ENCODE peak calls at places on chromosomes 3 and 15, in seven cellular contexts. A is H9, Q is natural killer cell, S is thoracic aorta, Y is fibroblast of lung, U is progenitor cell of endocrine pancreas, N is heart right ventricle. E is an unnamed sample.

GRCh38 chr3:136266468-136266867 is 16.3 kb downstream of the PCCB start:
- DNase-seq in Q (no peak), U (no peak), N (no peak), A (no peak), Y (peak), S (no peak), E (no peak)

GRCh38 chr15:29045717-29046116 is 159.9 kb downstream of the APBA2 start:
- DNase-seq in S (no peak), N (no peak), Y (peak), A (no peak), Q (no peak), U (no peak), E (no peak)

GRCh38 chr3:11195201-11195600 is 40.9 kb downstream of the HRH1 start:
- DNase-seq in Y (peak), S (no peak), A (no peak), Q (no peak), U (no peak), N (no peak), E (no peak)

GRCh38 chr3:11541321-11542303 is 102.1 kb downstream of the VGLL4 start:
- DNase-seq in S (no peak), U (no peak), Q (no peak), A (no peak), N (no peak), Y (no peak), E (no peak)

GRCh38 chr3:132486086-132486485 is 68.8 kb downstream of the DNAJC13 start:
- DNase-seq in Q (no peak), N (no peak), U (no peak), Y (peak), A (no peak), S (no peak), E (no peak)

GRCh38 chr3:143786229-143787199 is 61.8 kb downstream of the SLC9A9 start:
- DNase-seq in U (no peak), Y (peak), A (no peak), Q (no peak), N (peak), S (no peak), E (no peak)

GRCh38 chr3:169117264-169117663 is 546.2 kb downstream of the MECOM start:
- DNase-seq in U (no peak), Y (no peak), A (no peak), Q (no peak), N (no peak), S (no peak), E (no peak)

GRCh38 chr3:151901282-151901945 is 28.0 kb downstream of the SUCNR1 start:
- DNase-seq in A (no peak), Y (no peak), S (no peak), Q (no peak), U (no peak), N (no peak), E (no peak)

GRCh38 chr3:178202199-178202598 is 334.0 kb upstream of the KCNMB2 start:
- DNase-seq in A (no peak), Y (no peak), U (no peak), Q (no peak), S (no peak), N (no peak), E (no peak)

DNA sequence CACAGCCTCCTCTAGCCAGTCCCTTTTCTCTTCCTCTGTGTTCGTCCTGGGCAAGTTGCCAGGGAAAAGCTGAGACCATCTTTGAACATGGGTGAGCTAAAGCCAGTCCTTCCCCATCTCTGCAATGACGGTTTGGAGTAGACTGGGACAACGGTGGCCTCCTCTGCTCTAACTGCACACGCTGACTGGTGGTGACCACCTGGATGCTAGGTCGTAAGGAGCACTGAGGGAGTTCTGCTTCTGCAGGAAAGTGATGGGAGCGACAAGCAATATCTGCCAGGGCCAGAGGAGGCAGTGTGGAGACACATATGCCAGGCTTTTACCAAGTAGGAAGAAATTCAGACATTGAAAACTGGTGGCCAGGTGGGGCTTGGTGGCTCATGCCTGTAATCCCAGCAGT is 111.7 kb downstream of the NUP210 start:
- DNase-seq in S (no peak), Q (no peak), A (peak), U (no peak), N (no peak), Y (peak), E (no peak)
- TF ChIP-seq CTCF in S (peak), Q (peak), A (peak), U (peak), N (peak), Y (peak), E (no peak)

GRCh38 chr3:128917291-128917690 is 37.9 kb downstream of the ACAD9 start:
- DNase-seq in A (no peak), U (no peak), Y (no peak), Q (no peak), S (no peak), N (no peak), E (no peak)
- TF ChIP-seq CTCF in A (no peak), U (no peak), Y (no peak), Q (no peak), S (no peak), N (peak), E (no peak)

GRCh38 chr3:126113733-126114132 is 29.8 kb upstream of the SLC41A3 start:
- DNase-seq in A (peak), Y (no peak), S (no peak), Q (no peak), N (no peak), U (no peak), E (peak)
- TF ChIP-seq CTCF in A (peak), Y (no peak), S (peak), Q (no peak), N (peak), U (peak), E (no peak)

DNA sequence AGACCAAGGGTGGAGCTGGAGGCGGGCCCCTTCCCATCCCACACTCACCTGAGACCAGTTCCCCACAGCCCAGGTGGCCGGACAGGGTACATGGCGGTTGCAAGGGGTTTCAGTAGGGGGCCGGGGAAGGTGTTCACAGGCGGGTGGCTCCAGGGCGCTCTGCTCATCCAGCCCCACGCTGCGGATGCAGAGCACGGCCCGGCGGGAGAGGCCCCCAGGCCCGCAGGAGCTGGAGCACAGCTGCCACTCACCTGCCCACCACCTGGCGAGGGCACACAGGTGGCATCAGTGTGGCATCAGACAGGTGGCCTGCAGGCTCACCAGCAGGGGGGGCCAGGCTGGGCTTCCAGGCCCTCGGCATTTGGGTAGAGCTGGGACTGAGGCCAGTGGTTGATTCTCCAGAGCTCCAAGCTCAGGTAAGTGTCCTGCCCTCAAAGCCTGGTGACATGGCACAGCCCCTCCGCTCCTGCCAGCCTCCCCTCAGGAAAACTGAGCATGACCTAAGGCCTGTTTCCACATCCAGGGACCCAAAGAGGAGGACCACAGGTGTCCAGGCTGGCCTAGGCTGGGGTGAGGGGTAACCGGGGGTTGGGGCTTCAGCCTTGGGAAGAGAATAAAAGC is 43.8 kb downstream of the ADAMTS7 start:
- DNase-seq in A (no peak), U (no peak), Q (no peak), Y (no peak), S (no peak), N (peak), E (no peak)
- TF ChIP-seq CTCF in A (peak), U (no peak), Q (no peak), Y (no peak), S (no peak), N (no peak), E (no peak)

GRCh38 chr3:102736288-102736960 is 301.6 kb downstream of the ZPLD1 start:
- DNase-seq in U (no peak), Y (no peak), N (peak), Q (no peak), S (no peak), A (no peak), E (no peak)

GRCh38 chr3:102737353-102737752 is 302.5 kb downstream of the ZPLD1 start:
- DNase-seq in U (no peak), S (no peak), A (no peak), Q (no peak), Y (no peak), N (no peak), E (no peak)

GRCh38 chr3:102736961-102737304 is 302.1 kb downstream of the ZPLD1 start:
- DNase-seq in S (no peak), Q (no peak), N (no peak), U (no peak), A (no peak), Y (no peak), E (no peak)

GRCh38 chr3:102741694-102742093 is 306.9 kb downstream of the ZPLD1 start:
- DNase-seq in N (no peak), S (no peak), U (no peak), Y (no peak), Q (no peak), A (no peak), E (no peak)

GRCh38 chr3:102741105-102741504 is 306.3 kb downstream of the ZPLD1 start:
- DNase-seq in A (peak), N (no peak), Y (no peak), S (no peak), U (no peak), Q (no peak), E (no peak)
- TF ChIP-seq CTCF in A (peak), N (peak), Y (no peak), S (no peak), U (no peak), Q (no peak), E (no peak)

DNA sequence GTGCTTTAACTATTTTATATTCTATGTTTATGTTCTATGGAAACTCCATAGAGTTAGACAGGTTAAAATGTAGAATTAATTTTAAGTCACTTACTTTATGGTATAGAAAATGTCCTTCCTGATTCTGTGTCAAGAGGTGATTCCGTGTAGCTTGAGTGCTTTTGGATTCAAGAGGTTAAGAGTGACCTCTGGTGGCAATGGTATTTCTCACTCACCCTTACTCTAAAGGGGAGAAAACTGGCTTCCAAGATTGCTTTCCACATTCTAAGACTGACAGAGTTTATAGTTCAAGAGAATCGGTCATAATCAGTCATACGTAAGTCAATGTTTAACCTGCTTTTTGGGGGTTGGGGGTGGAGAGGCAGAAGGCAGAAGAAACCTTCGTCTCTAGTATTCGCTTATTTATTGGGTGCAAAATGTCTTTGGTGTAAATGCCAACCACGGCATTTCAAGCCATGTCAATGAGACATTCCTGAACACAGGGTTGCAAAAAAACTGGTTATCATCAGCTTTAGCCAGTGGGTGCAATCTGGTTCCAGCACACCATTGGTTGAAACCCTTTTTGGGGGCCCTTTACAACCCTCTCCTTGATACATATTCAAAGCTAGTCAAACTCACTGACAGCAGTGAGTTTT is 92.0 kb upstream of the VGLL3 start:
- DNase-seq in Y (peak), N (no peak), Q (no peak), S (no peak), A (peak), U (no peak), E (no peak)
- TF ChIP-seq CTCF in Y (peak), N (peak), Q (no peak), S (peak), A (peak), U (peak), E (no peak)

E was measured in activated B cell treated with CpG ODN at 0.5 μM for 24 hours.